ENCODE peak calls at places on chromosomes 4 and X, in four cellular contexts. J is NB4, I is ovary, O is psoas muscle. V is an unnamed sample.

GRCh38 chr4:152079543-152080293 is 318.9 kb upstream of the GATB start:
- DNase-seq in J (no peak), O (no peak), I (no peak), V (no peak)

GRCh38 chr4:101326586-101326985 is 20.7 kb downstream of the PPP3CA start:
- DNase-seq in I (no peak), O (no peak), J (no peak), V (no peak)

GRCh38 chrX:68599256-68600152 is 48.0 kb upstream of the STARD8 start:
- DNase-seq in J (peak), O (no peak), I (no peak), V (no peak)

GRCh38 chrX:10633722-10634121 is 13.3 kb upstream of the MID1 start:
- DNase-seq in I (peak), O (peak), J (peak), V (no peak)

GRCh38 chr4:2834001-2834921 is 9.4 kb upstream of the ADD1 start:
- DNase-seq in I (peak), O (no peak), J (peak), V (no peak)

GRCh38 chrX:21612154-21612553 is 46.0 kb downstream of the KLHL34 start:
- DNase-seq in I (no peak), O (no peak), J (no peak), V (no peak)

GRCh38 chr4:112379306-112379705 is 82.1 kb downstream of the ALPK1 start:
- DNase-seq in J (no peak), I (no peak), O (no peak), V (no peak)

GRCh38 chrX:85992811-85993229 is 54.5 kb downstream of the CHM start:
- DNase-seq in I (no peak), J (peak), O (no peak), V (no peak)

GRCh38 chr4:15479089-15479912 is 9.6 kb downstream of the CC2D2A start:
- DNase-seq in J (peak), O (no peak), I (peak), V (no peak)

GRCh38 chr4:10200869-10201268 is 84.3 kb upstream of the WDR1 start:
- DNase-seq in I (no peak), O (no peak), J (peak), V (no peak)